ENCODE peak calls at places on chromosomes 3 and 15, in four cellular contexts. B is stomach, R is sigmoid colon, O is Panc1. J is an unnamed sample.
A peak's percentile ranks its signal among the peaks of the same experiment; 100 is the strongest.

GRCh38 chr15:73724211-73724610 is 28.9 kb downstream of the INSYN1 start:
- DNase-seq in O (no peak), R (no peak), B (no peak), J (no peak)

GRCh38 chr15:50262533-50262932 is 3.0 kb downstream of the HDC start:
- DNase-seq in R (no peak), B (no peak), O (no peak), J (no peak)

GRCh38 chr3:47601310-47601709 is 22.6 kb upstream of the CSPG5 start:
- DNase-seq in B (no peak), R (no peak), O (no peak), J (no peak)

GRCh38 chr3:126676919-126677705 is 22.2 kb upstream of the TXNRD3 start:
- DNase-seq in O (no peak), B (no peak), R (no peak), J (peak; percentile 82)

GRCh38 chr3:196055683-196056270 is 26.1 kb downstream of the TFRC start:
- DNase-seq in O (no peak), B (no peak), R (no peak), J (no peak)

GRCh38 chr3:57805674-57806073 is 49.6 kb downstream of the SLMAP start:
- DNase-seq in O (peak; percentile 91), R (no peak), B (no peak), J (no peak)

GRCh38 chr3:101466465-101467309 is 46.3 kb downstream of the SENP7 start:
- DNase-seq in R (no peak), B (peak; percentile 45), O (no peak), J (no peak)

GRCh38 chr3:154334973-154335420 is 10.7 kb upstream of the DHX36 start:
- DNase-seq in B (no peak), O (no peak), R (no peak), J (no peak)

GRCh38 chr15:64246364-64247189 is 83.8 kb upstream of the PPIB start:
- DNase-seq in R (no peak), B (no peak), O (peak; percentile 96), J (no peak)

GRCh38 chr15:76994971-76995945 is at the start of gene PSTPIP1:
- DNase-seq in R (peak; percentile 68), O (no peak), B (peak; percentile 43), J (no peak)

GRCh38 chr15:48565560-48566482 is 79.7 kb downstream of the FBN1 start:
- DNase-seq in B (no peak), O (peak; percentile 32), R (no peak), J (no peak)

GRCh38 chr3:38006445-38006995 is 15.9 kb downstream of the VILL start:
- DNase-seq in R (no peak), B (no peak), O (no peak), J (no peak)

GRCh38 chr3:140081836-140082331 is 146.9 kb downstream of the CLSTN2 start:
- DNase-seq in B (no peak), O (no peak), R (no peak), J (no peak)

GRCh38 chr3:171833006-171833405 is 10.1 kb upstream of the TMEM212 start:
- DNase-seq in B (no peak), R (no peak), O (no peak), J (no peak)

GRCh38 chr15:72368315-72368714 is 7.5 kb downstream of the HEXA start:
- DNase-seq in R (no peak), O (no peak), B (no peak), J (no peak)

GRCh38 chr3:196688349-196688748 is 23.7 kb downstream of the CEP19 start:
- DNase-seq in B (no peak), R (peak; percentile 69), O (no peak), J (no peak)

GRCh38 chr3:134426660-134427181 is 52.5 kb upstream of the AMOTL2 start:
- DNase-seq in R (no peak), O (no peak), B (no peak), J (peak; percentile 74)

GRCh38 chr15:47586653-47587224 is 130.6 kb upstream of the SEMA6D start:
- DNase-seq in R (no peak), B (no peak), O (no peak), J (no peak)

GRCh38 chr15:26011916-26012315 is 148.8 kb upstream of the ATP10A start:
- DNase-seq in R (no peak), O (no peak), B (no peak), J (no peak)

DNA sequence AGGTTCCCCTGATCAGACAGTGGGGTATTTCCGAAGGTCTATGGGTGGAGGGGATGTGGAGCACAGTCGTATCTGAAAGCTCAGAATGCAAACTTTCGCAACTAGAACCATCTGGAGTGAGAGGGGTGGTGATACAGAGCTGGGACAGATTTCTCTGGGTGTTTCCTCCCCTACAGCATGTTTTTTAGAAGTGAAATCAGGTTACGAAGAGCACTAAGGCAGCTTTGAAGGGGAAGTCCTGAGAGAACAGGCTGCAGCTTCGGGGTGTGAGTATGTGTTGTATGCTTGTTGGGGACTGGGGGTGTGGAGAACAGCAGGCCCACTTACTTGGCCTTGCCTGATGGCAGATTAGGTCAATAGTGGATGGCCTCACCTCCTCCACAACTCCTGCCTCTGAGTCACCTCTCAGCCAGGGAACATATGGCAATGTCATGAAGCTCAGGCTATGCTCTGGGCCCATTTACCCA is 107.1 kb upstream of the RASGRP1 start:
- DNase-seq in O (no peak), B (no peak), R (no peak), J (no peak)
- TF ChIP-seq CTCF in O (no peak), B (no peak), R (no peak), J (no peak)

GRCh38 chr15:69149803-69150202 is 10.6 kb upstream of the GLCE start:
- DNase-seq in B (no peak), R (no peak), O (no peak), J (no peak)

GRCh38 chr15:69148465-69148864 is 12.0 kb upstream of the GLCE start:
- DNase-seq in R (no peak), B (no peak), O (no peak), J (no peak)

GRCh38 chr15:69146724-69147435 is 13.6 kb upstream of the GLCE start:
- DNase-seq in O (no peak), R (no peak), B (no peak), J (no peak)

GRCh38 chr15:69150336-69150735 is 10.1 kb upstream of the GLCE start:
- DNase-seq in B (no peak), O (no peak), R (no peak), J (no peak)

GRCh38 chr15:69149163-69149562 is 11.3 kb upstream of the GLCE start:
- DNase-seq in R (no peak), B (no peak), O (no peak), J (no peak)
- TF ChIP-seq POLR2AphosphoS5 in R (no peak), B (no peak), O (no peak), J (no peak)

DNA sequence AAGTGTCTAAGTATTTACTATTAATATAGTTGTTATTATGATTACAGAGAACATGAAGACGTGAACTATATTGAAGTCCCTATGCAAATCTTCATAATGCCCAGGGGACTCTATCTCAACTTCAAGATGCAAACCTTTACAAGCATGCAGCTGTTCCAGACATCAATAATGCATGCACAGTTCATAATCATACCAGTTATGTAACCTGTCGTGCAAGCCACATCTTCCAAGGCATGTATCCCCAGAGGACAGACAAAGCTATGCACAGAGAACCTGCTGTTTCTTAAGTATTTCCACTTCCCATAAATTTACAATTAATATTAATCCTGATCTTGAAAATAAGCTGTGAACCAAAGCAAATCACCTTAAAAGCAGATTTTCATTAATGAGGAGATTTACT is 534.1 kb downstream of the TUSC7 start:
- DNase-seq in O (no peak), R (no peak), B (no peak), J (no peak)
- TF ChIP-seq CTCF in O (no peak), R (no peak), B (no peak), J (no peak)

GRCh38 chr3:46561951-46562350 is 4.2 kb downstream of the LRRC2 start:
- DNase-seq in R (no peak), O (no peak), B (no peak), J (no peak)

GRCh38 chr3:46565113-46565490 is 1.0 kb downstream of the LRRC2 start:
- DNase-seq in B (no peak), O (no peak), R (no peak), J (no peak)

GRCh38 chr3:46564190-46565112 is 1.7 kb downstream of the LRRC2 start:
- DNase-seq in O (no peak), R (no peak), B (no peak), J (no peak)

GRCh38 chr3:46565607-46566039 is 479 bp downstream of the LRRC2 start:
- DNase-seq in R (no peak), O (no peak), B (no peak), J (no peak)

GRCh38 chr3:46566040-46566631 is at the start of gene LRRC2:
- DNase-seq in B (peak; percentile 73), O (no peak), R (peak; percentile 74), J (no peak)
- TF ChIP-seq POLR2AphosphoS5 in B (no peak), O (no peak), R (peak; percentile 79), J (no peak)

GRCh38 chr3:24088782-24089181 is 143.7 kb downstream of the NR1D2 start:
- DNase-seq in O (no peak), R (no peak), B (no peak), J (no peak)
- TF ChIP-seq CTCF in O (peak; percentile 42), R (no peak), B (no peak), J (no peak)

GRCh38 chr15:80140909-80141308 is 11.9 kb upstream of the FAH start:
- DNase-seq in B (no peak), O (no peak), R (no peak), J (no peak)

GRCh38 chr15:80141916-80142598 is 10.7 kb upstream of the FAH start:
- DNase-seq in B (no peak), R (no peak), O (no peak), J (no peak)

GRCh38 chr15:80138962-80139361 is 13.8 kb upstream of the FAH start:
- DNase-seq in B (no peak), R (no peak), O (no peak), J (no peak)

GRCh38 chr15:80142646-80143045 is 10.2 kb upstream of the FAH start:
- DNase-seq in O (no peak), B (no peak), R (no peak), J (no peak)
- TF ChIP-seq POLR2AphosphoS5 in O (no peak), B (no peak), R (no peak), J (no peak)

DNA sequence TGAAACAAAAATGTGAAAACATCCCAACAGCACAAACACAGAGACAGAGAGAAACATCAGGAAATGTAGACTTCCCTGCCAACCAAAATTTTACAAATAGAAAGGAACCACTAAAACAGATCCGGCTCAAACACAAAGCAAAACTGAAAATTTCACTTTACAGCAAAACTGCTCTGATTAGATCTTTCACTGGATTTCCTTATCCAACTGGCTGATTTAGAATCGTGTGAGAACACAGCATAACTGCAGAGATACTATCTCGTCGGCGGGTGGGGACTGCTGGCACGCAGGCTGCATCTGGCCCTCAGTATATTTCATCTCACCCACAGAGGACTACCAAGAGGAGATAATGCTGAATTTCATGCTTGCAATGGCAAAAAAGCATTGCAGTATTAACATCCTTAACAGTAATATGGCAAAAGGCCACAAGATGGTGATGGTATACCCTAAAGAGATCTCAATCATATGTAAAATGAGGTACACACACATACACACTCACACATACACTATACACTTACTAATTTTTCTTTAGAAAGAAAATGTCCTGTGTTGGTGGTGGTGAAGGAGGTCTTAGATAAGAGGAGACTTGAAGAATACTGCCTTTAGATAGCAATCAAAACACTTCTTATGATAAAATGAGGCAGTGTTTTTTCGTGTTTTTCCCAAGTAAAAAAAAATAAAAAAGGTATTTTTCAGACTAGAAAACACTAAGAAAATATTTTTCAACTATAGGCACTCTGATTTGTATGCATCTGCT is 10.6 kb upstream of the LEO1 start:
- DNase-seq in B (no peak), O (peak; percentile 85), R (no peak), J (no peak)
- TF ChIP-seq CTCF in B (no peak), O (no peak), R (peak; percentile 36), J (no peak)

J was measured in vagina.